ENCODE peak calls at places on chromosomes 7 and 10, in ten cellular contexts. T is psoas muscle; A is heart right ventricle; H is CD8-positive, alpha-beta memory T cell; G is midbrain; K is iris pigment epithelial cell; Q is natural killer cell treated with Interleukin-12 subunit alpha and Interleukin-12 subunit beta and Interleukin-15 and Interleukin-18, amount 100 ng/mL, for 72 hours; P is activated CD8-positive, alpha-beta T cell treated with anti-CD3 and anti-CD28 coated beads, Interleukin-2, amount 10 ng/mL, durations not matched to agents 7 days and 5 days; J is brain microvascular endothelial cell; V is T-cell. M is an unnamed sample.

GRCh38 chr7:27172388-27172774 is 1.7 kb downstream of the HOXA10 start:
- DNase-seq in T (no peak), A (no peak), H (no peak), G (no peak), K (no peak), Q (no peak), P (no peak), J (no peak), V (no peak), M (peak)

GRCh38 chr7:50869108-50869716 is 86.5 kb upstream of the GRB10 start:
- DNase-seq in T (peak), A (peak), H (no peak), G (peak), K (peak), Q (no peak), P (no peak), J (peak), V (no peak), M (no peak)

GRCh38 chr7:151167197-151167911 is at the start of gene GBX1:
- DNase-seq in T (no peak), A (no peak), H (no peak), G (no peak), K (peak), Q (no peak), P (no peak), J (no peak), V (no peak), M (peak)

GRCh38 chr10:33465747-33466146 is 131.3 kb upstream of the NRP1 start:
- DNase-seq in T (no peak), A (no peak), H (no peak), G (no peak), K (no peak), Q (no peak), P (no peak), J (no peak), V (no peak), M (no peak)

GRCh38 chr7:70790215-70791073 is 341.5 kb upstream of the GALNT17 start:
- DNase-seq in T (no peak), A (no peak), H (no peak), G (no peak), K (no peak), Q (no peak), P (no peak), J (no peak), V (no peak), M (no peak)

GRCh38 chr10:24279166-24279565 is 70.2 kb downstream of the KIAA1217 start:
- DNase-seq in T (no peak), A (no peak), H (no peak), G (no peak), K (no peak), Q (no peak), P (no peak), J (no peak), V (no peak), M (no peak)

GRCh38 chr10:113718974-113719822 is 32.3 kb upstream of the PLEKHS1 start:
- DNase-seq in T (no peak), A (no peak), H (no peak), G (no peak), K (no peak), Q (no peak), P (no peak), J (no peak), V (no peak), M (no peak)

GRCh38 chr10:42952358-42952757 is 124.5 kb upstream of the RET start:
- DNase-seq in T (peak), A (peak), H (no peak), G (no peak), K (no peak), Q (peak), P (peak), J (no peak), V (no peak), M (peak)

GRCh38 chr10:110872145-110872983 is 636 bp downstream of the PDCD4 start:
- DNase-seq in T (peak), A (peak), H (peak), G (peak), K (peak), Q (peak), P (peak), J (peak), V (peak), M (peak)

GRCh38 chr7:151631968-151632749 is 112.5 kb upstream of the RHEB start:
- DNase-seq in T (peak), A (peak), H (peak), G (peak), K (peak), Q (peak), P (peak), J (peak), V (peak), M (peak)

GRCh38 chr7:113202282-113202681 is 83.9 kb upstream of the SMIM30 start:
- DNase-seq in T (no peak), A (no peak), H (no peak), G (no peak), K (no peak), Q (no peak), P (no peak), J (no peak), V (no peak), M (no peak)

GRCh38 chr7:99563650-99564049 is 5.2 kb downstream of the ZNF655 start:
- DNase-seq in T (no peak), A (no peak), H (no peak), G (no peak), K (peak), Q (no peak), P (no peak), J (peak), V (no peak), M (no peak)

GRCh38 chr7:141071260-141071854 is 2.5 kb upstream of the TMEM178B start:
- DNase-seq in T (peak), A (peak), H (no peak), G (peak), K (peak), Q (no peak), P (peak), J (no peak), V (no peak), M (peak)

GRCh38 chr10:13743101-13743693 is 156.4 kb downstream of the PRPF18 start:
- DNase-seq in T (no peak), A (peak), H (no peak), G (no peak), K (peak), Q (no peak), P (peak), J (peak), V (no peak), M (no peak)

GRCh38 chr10:12533151-12533550 is 183.8 kb downstream of the CAMK1D start:
- DNase-seq in T (no peak), A (no peak), H (no peak), G (no peak), K (no peak), Q (no peak), P (no peak), J (peak), V (no peak), M (no peak)

GRCh38 chr10:112775892-112776679 is 174.0 kb upstream of the TCF7L2 start:
- DNase-seq in T (no peak), A (no peak), H (no peak), G (no peak), K (no peak), Q (no peak), P (no peak), J (no peak), V (no peak), M (peak)

GRCh38 chr7:149850007-149850594 is 11.9 kb downstream of the ZNF862 start:
- DNase-seq in T (no peak), A (no peak), H (no peak), G (peak), K (no peak), Q (peak), P (no peak), J (no peak), V (no peak), M (no peak)

GRCh38 chr7:367351-367841 is 77.4 kb downstream of the FOXL3 start:
- DNase-seq in T (no peak), A (no peak), H (no peak), G (no peak), K (no peak), Q (no peak), P (no peak), J (no peak), V (no peak), M (no peak)

GRCh38 chr10:85888004-85888403 is 478.6 kb downstream of the GRID1 start:
- DNase-seq in T (no peak), A (no peak), H (no peak), G (no peak), K (no peak), Q (no peak), P (no peak), J (no peak), V (no peak), M (no peak)

GRCh38 chr7:133434246-133434865 is 181.5 kb downstream of the EXOC4 start:
- DNase-seq in T (no peak), A (no peak), H (no peak), G (peak), K (peak), Q (no peak), P (no peak), J (no peak), V (no peak), M (no peak)

GRCh38 chr10:3567291-3567963 is 217.6 kb downstream of the KLF6 start:
- DNase-seq in T (no peak), A (no peak), H (no peak), G (no peak), K (no peak), Q (no peak), P (peak), J (no peak), V (no peak), M (no peak)

GRCh38 chr10:1394155-1394912 is 338.1 kb downstream of the WDR37 start:
- DNase-seq in T (no peak), A (no peak), H (no peak), G (no peak), K (no peak), Q (no peak), P (no peak), J (no peak), V (no peak), M (no peak)

GRCh38 chr10:100519321-100520051 is at the start of gene SEC31B:
- DNase-seq in T (peak), A (peak), H (no peak), G (peak), K (no peak), Q (no peak), P (no peak), J (no peak), V (no peak), M (peak)

GRCh38 chr10:116255931-116256748 is 16.9 kb downstream of the GFRA1 start:
- DNase-seq in T (no peak), A (no peak), H (no peak), G (no peak), K (peak), Q (no peak), P (no peak), J (no peak), V (no peak), M (no peak)

GRCh38 chr10:22245567-22245966 is 27.8 kb upstream of the EBLN1 start:
- DNase-seq in T (no peak), A (no peak), H (no peak), G (no peak), K (peak), Q (no peak), P (no peak), J (no peak), V (no peak), M (no peak)

GRCh38 chr10:21757601-21757901 is 223.5 kb downstream of the MLLT10 start:
- DNase-seq in T (no peak), A (no peak), H (no peak), G (no peak), K (peak), Q (no peak), P (no peak), J (no peak), V (no peak), M (no peak)

GRCh38 chr7:17123020-17123419 is 175.4 kb upstream of the AHR start:
- DNase-seq in T (no peak), A (no peak), H (no peak), G (peak), K (peak), Q (no peak), P (no peak), J (peak), V (no peak), M (no peak)

GRCh38 chr10:127612-128432 is 7.4 kb upstream of the ZMYND11 start:
- DNase-seq in T (no peak), A (peak), H (peak), G (no peak), K (no peak), Q (no peak), P (peak), J (no peak), V (no peak), M (no peak)

M was measured in NCI-H524.